ENCODE peak calls at places on chromosome 15, in five cellular contexts. M is neuronal stem cell, Q is tibial artery, A is SJSA1, Y is mucosa of descending colon. O is an unnamed sample.

GRCh38 chr15:35289029-35289617 is 204.0 kb upstream of the NANOGP8 start:
- DNase-seq in M (peak; percentile 35), Q (no peak), A (no peak), Y (no peak), O (peak; percentile 75)

GRCh38 chr15:66154581-66154980 is 99.0 kb downstream of the MEGF11 start:
- DNase-seq in M (no peak), Q (no peak), A (no peak), Y (no peak), O (no peak)

GRCh38 chr15:35519536-35520149 is 26.3 kb downstream of the DPH6 start:
- DNase-seq in M (peak; percentile 41), Q (no peak), A (no peak), Y (no peak), O (peak; percentile 11)

GRCh38 chr15:84887928-84888327 is 3.5 kb downstream of the SLC28A1 start:
- DNase-seq in M (no peak), Q (no peak), A (no peak), Y (no peak), O (no peak)

GRCh38 chr15:72380743-72381142 is 4.9 kb upstream of the HEXA start:
- DNase-seq in M (no peak), Q (no peak), A (no peak), Y (no peak), O (no peak)

GRCh38 chr15:93562752-93563151 is 473.7 kb upstream of the RGMA start:
- DNase-seq in M (no peak), Q (no peak), A (no peak), Y (no peak), O (peak; percentile 3)

GRCh38 chr15:76963596-76963995 is 31.3 kb upstream of the PSTPIP1 start:
- DNase-seq in M (no peak), Q (no peak), A (no peak), Y (no peak), O (no peak)

GRCh38 chr15:45429974-45430792 is 51.8 kb upstream of the GATM start:
- DNase-seq in M (peak; percentile 70), Q (no peak), A (peak; percentile 67), Y (peak; percentile 97), O (peak; percentile 89)

GRCh38 chr15:70672081-70672480 is 91.3 kb downstream of the UACA start:
- DNase-seq in M (no peak), Q (no peak), A (no peak), Y (no peak), O (no peak)

GRCh38 chr15:66461917-66462316 is 35.6 kb downstream of the SNAPC5 start:
- DNase-seq in M (no peak), Q (no peak), A (no peak), Y (no peak), O (no peak)

GRCh38 chr15:44662478-44663409 is 718 bp downstream of the SPG11 start:
- DNase-seq in M (no peak), Q (peak; percentile 82), A (peak; percentile 67), Y (peak; percentile 87), O (peak; percentile 60)

GRCh38 chr15:40217166-40217785 is 21.6 kb upstream of the PAK6 start:
- DNase-seq in M (peak; percentile 65), Q (no peak), A (peak; percentile 59), Y (no peak), O (peak; percentile 59)

GRCh38 chr15:65981837-65982696 is 112.8 kb downstream of the RAB11A start:
- DNase-seq in M (peak; percentile 44), Q (no peak), A (no peak), Y (peak; percentile 73), O (peak; percentile 57)

GRCh38 chr15:78306176-78306774 is 6.9 kb upstream of the SKIC8 start:
- DNase-seq in M (no peak), Q (no peak), A (peak; percentile 73), Y (no peak), O (no peak)

GRCh38 chr15:45393851-45394250 is 15.5 kb upstream of the GATM start:
- DNase-seq in M (no peak), Q (no peak), A (no peak), Y (no peak), O (no peak)

GRCh38 chr15:24823473-24823872 is 131.3 kb upstream of the SNRPN start:
- DNase-seq in M (peak; percentile 85), Q (no peak), A (no peak), Y (no peak), O (no peak)

GRCh38 chr15:67049351-67050044 is 15.9 kb upstream of the SMAD3 start:
- DNase-seq in M (no peak), Q (peak; percentile 77), A (peak; percentile 91), Y (no peak), O (no peak)

GRCh38 chr15:70269991-70270751 is 172.5 kb upstream of the TLE3 start:
- DNase-seq in M (no peak), Q (no peak), A (no peak), Y (peak; percentile 24), O (no peak)

GRCh38 chr15:57259511-57260143 is 116.7 kb upstream of the CGNL1 start:
- DNase-seq in M (peak; percentile 58), Q (no peak), A (no peak), Y (peak; percentile 36), O (peak; percentile 93)

GRCh38 chr15:65275728-65276126 is 11.0 kb downstream of the PARP16 start:
- DNase-seq in M (no peak), Q (no peak), A (no peak), Y (no peak), O (no peak)

GRCh38 chr15:22949074-22949547 is 31.1 kb downstream of the CYFIP1 start:
- DNase-seq in M (peak; percentile 54), Q (peak; percentile 87), A (no peak), Y (peak; percentile 61), O (peak; percentile 88)

GRCh38 chr15:43930079-43930478 is 103.3 kb downstream of the WDR76 start:
- DNase-seq in M (no peak), Q (no peak), A (no peak), Y (no peak), O (no peak)

GRCh38 chr15:88623061-88623460 is 1.9 kb downstream of the AEN start:
- DNase-seq in M (no peak), Q (no peak), A (peak; percentile 74), Y (no peak), O (no peak)

GRCh38 chr15:28107111-28107893 is 8.2 kb upstream of the OCA2 start:
- DNase-seq in M (no peak), Q (peak; percentile 59), A (no peak), Y (no peak), O (no peak)

GRCh38 chr15:40397688-40398412 is 7.7 kb upstream of the IVD start:
- DNase-seq in M (no peak), Q (no peak), A (no peak), Y (no peak), O (no peak)

GRCh38 chr15:40454904-40455391 is 14.2 kb downstream of the BAHD1 start:
- DNase-seq in M (no peak), Q (no peak), A (no peak), Y (no peak), O (no peak)

GRCh38 chr15:74218172-74218885 is 15.7 kb upstream of the STRA6 start:
- DNase-seq in M (no peak), Q (no peak), A (no peak), Y (no peak), O (no peak)
- H3K4me1 ChIP-seq in M (peaks cover 49% of the 10 kb centered on the region), Q (no peaks in the 10 kb centered on the region), A (peaks cover 8% of the 10 kb centered on the region), Y (no peaks in the 10 kb centered on the region), O (peaks cover 46% of the 10 kb centered on the region)

GRCh38 chr15:63971427-63971805 is 74.9 kb downstream of the DAPK2 start:
- DNase-seq in M (no peak), Q (no peak), A (no peak), Y (no peak), O (no peak)

GRCh38 chr15:63970723-63971426 is 75.4 kb downstream of the DAPK2 start:
- DNase-seq in M (no peak), Q (no peak), A (peak; percentile 22), Y (no peak), O (no peak)

GRCh38 chr15:63972801-63973200 is 73.5 kb downstream of the DAPK2 start:
- DNase-seq in M (peak; percentile 31), Q (no peak), A (no peak), Y (no peak), O (peak; percentile 96)

GRCh38 chr15:63973212-63974009 is 72.9 kb downstream of the DAPK2 start:
- DNase-seq in M (no peak), Q (no peak), A (no peak), Y (no peak), O (peak; percentile 49)

GRCh38 chr15:63971904-63972303 is 74.4 kb downstream of the DAPK2 start:
- DNase-seq in M (no peak), Q (no peak), A (no peak), Y (no peak), O (no peak)
- H3K4me1 ChIP-seq in M (peaks cover 28% of the 10 kb centered on the region), Q (peaks cover 18% of the 10 kb centered on the region), A (no peaks in the 10 kb centered on the region), Y (peaks cover 56% of the 10 kb centered on the region), O (peaks cover 36% of the 10 kb centered on the region)

GRCh38 chr15:68601206-68602197 is 22.7 kb downstream of the CORO2B start:
- DNase-seq in M (no peak), Q (no peak), A (no peak), Y (no peak), O (peak; percentile 63)

GRCh38 chr15:68597581-68597980 is 18.8 kb downstream of the CORO2B start:
- DNase-seq in M (no peak), Q (no peak), A (no peak), Y (no peak), O (no peak)

GRCh38 chr15:68599153-68599545 is 20.4 kb downstream of the CORO2B start:
- DNase-seq in M (no peak), Q (no peak), A (no peak), Y (no peak), O (no peak)

GRCh38 chr15:68598171-68599152 is 19.7 kb downstream of the CORO2B start:
- DNase-seq in M (no peak), Q (no peak), A (no peak), Y (no peak), O (no peak)

DNA sequence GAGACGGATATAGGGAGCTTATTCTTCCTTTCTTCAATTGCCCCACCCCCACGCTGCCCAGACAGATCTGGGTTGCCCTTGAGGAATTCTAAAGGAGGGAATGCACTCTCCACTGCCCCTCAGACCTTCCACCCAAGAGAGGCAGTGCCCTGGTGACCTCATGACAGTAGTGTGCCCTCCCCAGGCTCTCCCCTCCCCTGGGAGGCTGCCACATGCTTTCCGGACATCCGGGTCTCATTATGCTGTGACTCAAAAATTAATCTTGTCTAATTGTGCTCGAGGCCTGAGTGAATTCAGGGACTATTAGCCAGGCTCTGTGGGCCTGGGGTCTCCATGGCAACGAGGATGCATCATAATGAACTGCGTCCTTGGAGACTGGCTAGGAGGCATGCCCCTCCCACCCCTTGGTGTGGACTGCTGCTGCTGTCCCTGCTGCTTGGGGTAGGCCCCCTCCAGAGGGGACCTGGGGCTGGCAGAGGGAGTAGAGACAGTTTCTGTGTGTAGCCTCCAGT is 20.8 kb downstream of the CORO2B start:
- DNase-seq in M (peak; percentile 86), Q (no peak), A (no peak), Y (no peak), O (peak; percentile 98)
- H3K4me1 ChIP-seq in M (peaks cover 36% of the 10 kb centered on the region), Q (peaks cover 20% of the 10 kb centered on the region), A (peaks cover 6% of the 10 kb centered on the region), Y (no peaks in the 10 kb centered on the region), O (peaks cover 24% of the 10 kb centered on the region)

GRCh38 chr15:52730594-52730993 is 51.4 kb upstream of the ATOSA start:
- DNase-seq in M (no peak), Q (no peak), A (no peak), Y (no peak), O (no peak)

GRCh38 chr15:52730163-52730562 is 51.0 kb upstream of the ATOSA start:
- DNase-seq in M (no peak), Q (no peak), A (no peak), Y (no peak), O (no peak)

GRCh38 chr15:52726195-52726594 is 47.0 kb upstream of the ATOSA start:
- DNase-seq in M (no peak), Q (no peak), A (no peak), Y (no peak), O (no peak)

GRCh38 chr15:52728899-52729298 is 49.7 kb upstream of the ATOSA start:
- DNase-seq in M (no peak), Q (no peak), A (no peak), Y (no peak), O (no peak)

GRCh38 chr15:52727825-52728224 is 48.6 kb upstream of the ATOSA start:
- DNase-seq in M (no peak), Q (no peak), A (no peak), Y (no peak), O (no peak)
- H3K4me1 ChIP-seq in M (no peaks in the 10 kb centered on the region), Q (no peaks in the 10 kb centered on the region), A (peaks cover 13% of the 10 kb centered on the region), Y (peaks cover 8% of the 10 kb centered on the region), O (no peaks in the 10 kb centered on the region)